ENCODE peak calls at places on chromosomes 3 and 15, in eight cellular contexts. One of them, this sample, is unnamed.

GRCh38 chr3:53844262-53845102 is 1.7 kb downstream of the CHDH start:
- DNase-seq in body of pancreas: peak; percentile 38
- DNase-seq in AG04449: no peak
- DNase-seq in glomerular endothelial cell: no peak
- DNase-seq in left colon: peak; percentile 56
- DNase-seq in GM23338: no peak
- DNase-seq in psoas muscle: no peak
- DNase-seq in fibroblast of pulmonary artery: no peak
- DNase-seq in this sample: no peak

GRCh38 chr3:134846943-134847342 is 51.9 kb downstream of the EPHB1 start:
- DNase-seq in glomerular endothelial cell: peak; percentile 98
- DNase-seq in GM23338: peak; percentile 8
- DNase-seq in left colon: no peak
- DNase-seq in psoas muscle: no peak
- DNase-seq in fibroblast of pulmonary artery: peak; percentile 52
- DNase-seq in AG04449: peak; percentile 21
- DNase-seq in body of pancreas: no peak
- DNase-seq in this sample: peak; percentile 70

GRCh38 chr3:184165548-184165947 is 9.1 kb upstream of the AP2M1 start:
- DNase-seq in GM23338: no peak
- DNase-seq in AG04449: no peak
- DNase-seq in fibroblast of pulmonary artery: no peak
- DNase-seq in left colon: no peak
- DNase-seq in body of pancreas: no peak
- DNase-seq in psoas muscle: no peak
- DNase-seq in glomerular endothelial cell: no peak
- DNase-seq in this sample: no peak

GRCh38 chr15:22794063-22794462 is 7.6 kb downstream of the NIPA1 start:
- DNase-seq in left colon: no peak
- DNase-seq in AG04449: no peak
- DNase-seq in glomerular endothelial cell: no peak
- DNase-seq in psoas muscle: no peak
- DNase-seq in GM23338: no peak
- DNase-seq in body of pancreas: no peak
- DNase-seq in fibroblast of pulmonary artery: no peak
- DNase-seq in this sample: no peak

GRCh38 chr15:69462030-69462492 is 9.4 kb downstream of the RPLP1 start:
- DNase-seq in body of pancreas: peak; percentile 59
- DNase-seq in left colon: peak; percentile 56
- DNase-seq in AG04449: no peak
- DNase-seq in glomerular endothelial cell: no peak
- DNase-seq in GM23338: no peak
- DNase-seq in fibroblast of pulmonary artery: no peak
- DNase-seq in psoas muscle: peak; percentile 58
- DNase-seq in this sample: no peak

GRCh38 chr3:50112462-50112861 is 23.7 kb downstream of the RBM5 start:
- DNase-seq in psoas muscle: no peak
- DNase-seq in body of pancreas: peak; percentile 10
- DNase-seq in glomerular endothelial cell: no peak
- DNase-seq in AG04449: no peak
- DNase-seq in left colon: no peak
- DNase-seq in fibroblast of pulmonary artery: no peak
- DNase-seq in GM23338: no peak
- DNase-seq in this sample: no peak

GRCh38 chr3:187165144-187165543 is 25.8 kb upstream of the RPL39L start:
- DNase-seq in left colon: no peak
- DNase-seq in psoas muscle: no peak
- DNase-seq in fibroblast of pulmonary artery: peak; percentile 74
- DNase-seq in body of pancreas: peak; percentile 28
- DNase-seq in AG04449: no peak
- DNase-seq in glomerular endothelial cell: peak; percentile 4
- DNase-seq in GM23338: peak; percentile 95
- DNase-seq in this sample: peak; percentile 70

GRCh38 chr3:13022348-13023250 is 50.6 kb downstream of the IQSEC1 start:
- DNase-seq in GM23338: peak; percentile 62
- DNase-seq in left colon: peak; percentile 56
- DNase-seq in body of pancreas: no peak
- DNase-seq in psoas muscle: peak; percentile 82
- DNase-seq in fibroblast of pulmonary artery: peak; percentile 85
- DNase-seq in AG04449: peak; percentile 24
- DNase-seq in glomerular endothelial cell: no peak
- DNase-seq in this sample: peak; percentile 88

GRCh38 chr3:160055659-160056058 is 67.0 kb downstream of the IL12A start:
- DNase-seq in GM23338: no peak
- DNase-seq in left colon: no peak
- DNase-seq in AG04449: no peak
- DNase-seq in glomerular endothelial cell: no peak
- DNase-seq in fibroblast of pulmonary artery: no peak
- DNase-seq in body of pancreas: no peak
- DNase-seq in psoas muscle: no peak
- DNase-seq in this sample: no peak

GRCh38 chr15:28918141-28918983 is 32.6 kb downstream of the APBA2 start:
- DNase-seq in AG04449: no peak
- DNase-seq in psoas muscle: no peak
- DNase-seq in GM23338: peak; percentile 95
- DNase-seq in body of pancreas: no peak
- DNase-seq in fibroblast of pulmonary artery: peak; percentile 34
- DNase-seq in glomerular endothelial cell: no peak
- DNase-seq in left colon: no peak
- DNase-seq in this sample: peak; percentile 39

GRCh38 chr3:25107918-25108617 is 320.0 kb upstream of the RARB start:
- DNase-seq in left colon: no peak
- DNase-seq in psoas muscle: no peak
- DNase-seq in AG04449: no peak
- DNase-seq in body of pancreas: no peak
- DNase-seq in glomerular endothelial cell: no peak
- DNase-seq in GM23338: no peak
- DNase-seq in fibroblast of pulmonary artery: no peak
- DNase-seq in this sample: no peak

GRCh38 chr3:106206165-106206564 is 337.4 kb upstream of the CBLB start:
- DNase-seq in psoas muscle: no peak
- DNase-seq in GM23338: peak; percentile 47
- DNase-seq in AG04449: no peak
- DNase-seq in body of pancreas: no peak
- DNase-seq in glomerular endothelial cell: peak; percentile 75
- DNase-seq in left colon: no peak
- DNase-seq in fibroblast of pulmonary artery: no peak
- DNase-seq in this sample: peak; percentile 83

GRCh38 chr15:59177445-59177728 is 29.3 kb upstream of the LDHAL6B start:
- DNase-seq in fibroblast of pulmonary artery: no peak
- DNase-seq in AG04449: no peak
- DNase-seq in left colon: no peak
- DNase-seq in body of pancreas: no peak
- DNase-seq in GM23338: no peak
- DNase-seq in psoas muscle: no peak
- DNase-seq in glomerular endothelial cell: no peak
- DNase-seq in this sample: no peak

GRCh38 chr3:113141543-113141942 is 69.8 kb upstream of the BOC start:
- DNase-seq in GM23338: no peak
- DNase-seq in AG04449: no peak
- DNase-seq in body of pancreas: no peak
- DNase-seq in glomerular endothelial cell: no peak
- DNase-seq in left colon: no peak
- DNase-seq in psoas muscle: no peak
- DNase-seq in fibroblast of pulmonary artery: no peak
- DNase-seq in this sample: no peak

GRCh38 chr15:66661432-66662096 is 40.5 kb upstream of the SMAD6 start:
- DNase-seq in body of pancreas: no peak
- DNase-seq in GM23338: no peak
- DNase-seq in left colon: no peak
- DNase-seq in AG04449: no peak
- DNase-seq in glomerular endothelial cell: no peak
- DNase-seq in fibroblast of pulmonary artery: peak; percentile 57
- DNase-seq in psoas muscle: peak; percentile 21
- DNase-seq in this sample: peak; percentile 92

GRCh38 chr3:126212629-126213375 is 32.4 kb upstream of the ALDH1L1 start:
- DNase-seq in psoas muscle: peak; percentile 50
- DNase-seq in left colon: no peak
- DNase-seq in fibroblast of pulmonary artery: peak; percentile 52
- DNase-seq in AG04449: no peak
- DNase-seq in body of pancreas: peak; percentile 60
- DNase-seq in glomerular endothelial cell: no peak
- DNase-seq in GM23338: peak; percentile 88
- DNase-seq in this sample: peak; percentile 33

GRCh38 chr3:119219069-119219468 is 21.6 kb downstream of the B4GALT4 start:
- DNase-seq in body of pancreas: no peak
- DNase-seq in psoas muscle: no peak
- DNase-seq in left colon: no peak
- DNase-seq in glomerular endothelial cell: no peak
- DNase-seq in GM23338: no peak
- DNase-seq in AG04449: no peak
- DNase-seq in fibroblast of pulmonary artery: peak; percentile 36
- DNase-seq in this sample: no peak

GRCh38 chr3:101850327-101851048 is 1.2 kb downstream of the NFKBIZ start:
- DNase-seq in body of pancreas: no peak
- DNase-seq in glomerular endothelial cell: peak; percentile 50
- DNase-seq in psoas muscle: no peak
- DNase-seq in AG04449: no peak
- DNase-seq in fibroblast of pulmonary artery: peak; percentile 79
- DNase-seq in left colon: no peak
- DNase-seq in GM23338: no peak
- DNase-seq in this sample: peak; percentile 75

GRCh38 chr3:126554560-126555525 is 3.9 kb downstream of the C3orf22 start:
- DNase-seq in left colon: peak; percentile 8
- DNase-seq in GM23338: no peak
- DNase-seq in body of pancreas: no peak
- DNase-seq in fibroblast of pulmonary artery: no peak
- DNase-seq in AG04449: no peak
- DNase-seq in glomerular endothelial cell: no peak
- DNase-seq in psoas muscle: no peak
- DNase-seq in this sample: no peak

GRCh38 chr3:32334675-32335074 is 57.0 kb upstream of the CMTM7 start:
- DNase-seq in fibroblast of pulmonary artery: no peak
- DNase-seq in glomerular endothelial cell: no peak
- DNase-seq in body of pancreas: no peak
- DNase-seq in left colon: no peak
- DNase-seq in GM23338: peak; percentile 51
- DNase-seq in AG04449: no peak
- DNase-seq in psoas muscle: no peak
- DNase-seq in this sample: no peak

GRCh38 chr3:72872183-72872582 is 15.7 kb upstream of the GXYLT2 start:
- DNase-seq in psoas muscle: no peak
- DNase-seq in glomerular endothelial cell: no peak
- DNase-seq in GM23338: no peak
- DNase-seq in fibroblast of pulmonary artery: no peak
- DNase-seq in left colon: no peak
- DNase-seq in body of pancreas: no peak
- DNase-seq in AG04449: peak; percentile 51
- DNase-seq in this sample: no peak

GRCh38 chr3:62574499-62574898 is 201.1 kb upstream of the FEZF2 start:
- DNase-seq in left colon: no peak
- DNase-seq in AG04449: no peak
- DNase-seq in GM23338: no peak
- DNase-seq in psoas muscle: no peak
- DNase-seq in glomerular endothelial cell: no peak
- DNase-seq in body of pancreas: no peak
- DNase-seq in fibroblast of pulmonary artery: peak; percentile 13
- DNase-seq in this sample: no peak

GRCh38 chr15:77025066-77025435 is 30.1 kb downstream of the PSTPIP1 start:
- DNase-seq in left colon: peak; percentile 16
- DNase-seq in fibroblast of pulmonary artery: no peak
- DNase-seq in psoas muscle: no peak
- DNase-seq in glomerular endothelial cell: no peak
- DNase-seq in GM23338: no peak
- DNase-seq in AG04449: no peak
- DNase-seq in body of pancreas: no peak
- DNase-seq in this sample: no peak

This sample was measured in lung microvascular endothelial cell.